ENCODE peak calls at places on chromosomes 11 and 22, in five cellular contexts. X is dorsolateral prefrontal cortex, F is spleen, Z is psoas muscle, J is adipocyte. L is an unnamed sample. For H3K27me3, the result is how much of the 10 kb centered on the place peaks cover.

GRCh38 chr11:77592727-77593126 is 3.0 kb downstream of the AQP11 start:
- DNase-seq in X (no peak), Z (no peak), J (no peak), F (no peak), L (no peak)

GRCh38 chr22:20503816-20504215 is 3.6 kb upstream of the MED15 start:
- DNase-seq in F (no peak), Z (no peak), X (no peak), J (no peak), L (no peak)

GRCh38 chr11:69919659-69920499 is 100.7 kb upstream of the FGF3 start:
- DNase-seq in J (no peak), F (peak), Z (peak), X (no peak), L (peak)

GRCh38 chr22:30195245-30196140 is 51.1 kb downstream of the LIF start:
- DNase-seq in Z (no peak), X (no peak), F (no peak), J (no peak), L (no peak)

GRCh38 chr22:28799125-28799833 is 1.1 kb downstream of the XBP1 start:
- DNase-seq in Z (peak), X (no peak), F (no peak), J (peak), L (peak)

GRCh38 chr22:41047741-41048140 is 44.7 kb upstream of the EP300 start:
- DNase-seq in Z (no peak), X (no peak), J (peak), F (no peak), L (no peak)

GRCh38 chr11:12914401-12914912 is 94.7 kb upstream of the RASSF10 start:
- DNase-seq in J (peak), X (peak), Z (peak), F (no peak), L (peak)

GRCh38 chr11:61769169-61769920 is 16.9 kb downstream of the MYRF start:
- DNase-seq in J (peak), X (no peak), Z (no peak), F (no peak), L (peak)

GRCh38 chr11:9276571-9276970 is 11.4 kb upstream of the DENND5A start:
- DNase-seq in J (no peak), Z (no peak), X (no peak), F (no peak), L (no peak)

GRCh38 chr11:67613960-67614715 is 7.4 kb downstream of the NDUFV1 start:
- DNase-seq in Z (peak), J (peak), X (no peak), F (peak), L (peak)

GRCh38 chr11:19919050-19919561 is 206.5 kb downstream of the NAV2 start:
- DNase-seq in F (no peak), Z (no peak), J (peak), X (no peak), L (no peak)

GRCh38 chr22:49768077-49768476 is 59.6 kb downstream of the BRD1 start:
- DNase-seq in Z (peak), F (peak), X (no peak), J (no peak), L (no peak)

GRCh38 chr11:34680206-34680605 is 59.3 kb downstream of the EHF start:
- DNase-seq in X (no peak), J (no peak), F (no peak), Z (no peak), L (no peak)

GRCh38 chr11:130527648-130528300 is 79.3 kb downstream of the ADAMTS15 start:
- DNase-seq in X (no peak), J (peak), Z (no peak), F (no peak), L (no peak)

GRCh38 chr11:48013269-48013901 is 33.0 kb downstream of the PTPRJ start:
- DNase-seq in Z (no peak), F (peak), X (no peak), J (no peak), L (no peak)

GRCh38 chr22:39490135-39490798 is 11.8 kb upstream of the MIEF1 start:
- DNase-seq in J (peak), X (peak), F (peak), Z (peak), L (peak)

GRCh38 chr11:24348908-24349307 is 147.9 kb upstream of the LUZP2 start:
- DNase-seq in X (no peak), F (no peak), J (no peak), Z (no peak), L (no peak)

GRCh38 chr11:72573380-72573949 is 100.8 kb downstream of the PDE2A start:
- DNase-seq in Z (no peak), F (peak), J (peak), X (no peak), L (peak)

GRCh38 chr11:30113326-30113873 is 96.6 kb upstream of the KCNA4 start:
- DNase-seq in F (no peak), X (no peak), Z (no peak), J (no peak), L (no peak)

GRCh38 chr22:24565077-24565476 is 9.3 kb downstream of the SNRPD3 start:
- DNase-seq in F (peak), J (no peak), Z (no peak), X (no peak), L (no peak)

GRCh38 chr22:44168206-44168605 is 12.5 kb upstream of the PARVG start:
- DNase-seq in J (no peak), F (peak), X (no peak), Z (peak), L (no peak)

GRCh38 chr11:22792497-22792896 is 37.1 kb downstream of the SVIP start:
- DNase-seq in X (peak), Z (no peak), F (no peak), J (peak), L (no peak)

GRCh38 chr11:345179-345578 is 24.1 kb upstream of the B4GALNT4 start:
- DNase-seq in J (no peak), Z (no peak), X (no peak), F (no peak), L (no peak)

GRCh38 chr11:12815150-12815523 is 140.9 kb downstream of the TEAD1 start:
- DNase-seq in X (no peak), Z (no peak), F (no peak), J (no peak), L (no peak)

GRCh38 chr11:35168606-35169200 is 29.7 kb downstream of the CD44 start:
- DNase-seq in F (no peak), J (no peak), X (no peak), Z (no peak), L (no peak)

GRCh38 chr11:67033661-67034166 is 10.8 kb downstream of the SYT12 start:
- DNase-seq in X (no peak), J (peak), Z (no peak), F (no peak), L (no peak)

GRCh38 chr11:78230161-78230877 is 41.6 kb downstream of the USP35 start:
- DNase-seq in F (no peak), Z (no peak), J (no peak), X (no peak), L (no peak)

GRCh38 chr22:31441652-31442051 is 42.2 kb downstream of the DRG1 start:
- DNase-seq in F (no peak), X (no peak), J (no peak), Z (no peak), L (no peak)

GRCh38 chr11:59416613-59417012 is 9.6 kb downstream of the OR5A2 start:
- DNase-seq in Z (no peak), J (no peak), F (no peak), X (peak), L (no peak)

GRCh38 chr11:124937336-124937935 is 1.6 kb upstream of the HEPACAM start:
- DNase-seq in J (no peak), Z (no peak), F (no peak), X (no peak), L (no peak)

GRCh38 chr11:459511-460220 is 9.6 kb downstream of the PTDSS2 start:
- DNase-seq in Z (peak), X (no peak), F (no peak), J (no peak), L (no peak)

GRCh38 chr11:33373636-33374035 is 116.5 kb downstream of the HIPK3 start:
- DNase-seq in F (no peak), Z (no peak), J (no peak), X (no peak), L (no peak)
- H3K27me3 ChIP-seq in F (under half), Z (under half), J (under half), X (under half), L (under half)

GRCh38 chr22:43047605-43048004 is 32.7 kb upstream of the PACSIN2 start:
- DNase-seq in F (no peak), X (no peak), Z (no peak), J (no peak), L (no peak)
- H3K27me3 ChIP-seq in F (under half), X (under half), Z (under half), J (under half), L (under half)

DNA sequence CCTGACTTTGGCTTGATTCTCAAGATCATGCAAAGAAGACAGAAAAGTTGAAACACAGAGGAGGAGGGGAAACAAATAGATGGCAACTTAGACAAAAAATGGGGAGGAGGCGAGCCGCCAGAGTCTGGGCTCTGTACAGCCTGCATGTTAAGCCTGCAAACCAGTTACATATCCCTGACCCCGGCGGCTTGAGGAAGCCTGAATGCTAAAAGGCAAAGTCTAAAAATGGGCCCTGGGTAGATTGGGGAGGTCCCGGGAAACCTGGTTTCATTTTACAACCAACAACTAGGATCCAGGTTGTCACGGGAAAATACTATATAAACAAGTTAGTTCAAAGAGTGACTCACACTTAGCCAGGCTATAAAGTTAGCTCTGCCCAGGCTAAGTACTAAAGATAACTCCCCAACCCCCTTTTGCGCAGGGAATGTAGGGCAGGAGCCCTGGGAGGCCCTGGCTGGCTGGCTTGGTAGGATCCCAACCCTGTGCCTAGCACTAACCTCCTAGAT is 18.8 kb upstream of the ZBTB16 start:
- DNase-seq in F (no peak), Z (peak), X (no peak), J (peak), L (no peak)
- H3K27me3 ChIP-seq in F (under half), Z (under half), X (under half), J (under half), L (under half)

DNA sequence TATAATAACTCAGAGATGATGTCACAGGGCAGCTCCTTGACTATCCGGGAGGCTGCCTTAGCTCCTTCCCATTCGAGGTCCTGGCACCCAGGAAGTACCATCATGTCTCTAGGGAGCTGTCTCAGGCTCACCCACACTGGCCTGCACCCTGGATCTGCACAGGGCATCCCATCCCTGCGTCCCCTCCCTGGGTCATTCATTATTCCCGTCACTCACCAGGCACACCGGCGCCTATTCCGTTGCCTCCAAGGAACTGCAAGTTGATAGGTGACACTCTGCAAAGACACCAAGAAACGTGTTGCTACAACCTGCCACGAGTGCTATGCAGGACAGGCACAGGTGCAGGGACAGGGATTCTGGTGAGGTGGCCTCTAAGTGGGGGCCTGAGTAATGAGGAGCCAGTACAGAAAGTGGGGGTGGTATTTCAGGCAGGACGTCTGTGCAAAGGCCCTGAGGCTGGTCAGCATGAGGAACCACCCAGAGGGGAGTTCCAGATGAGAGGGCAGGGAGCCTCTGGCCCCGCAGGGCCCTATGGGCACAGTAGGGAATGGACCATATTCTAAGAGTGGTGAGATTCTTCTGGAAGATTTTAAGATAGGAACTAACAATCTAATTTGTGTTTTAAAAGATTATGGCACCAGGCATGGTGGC is 71.6 kb upstream of the SHANK2 start:
- DNase-seq in J (no peak), Z (no peak), X (no peak), F (peak), L (no peak)
- H3K27me3 ChIP-seq in J (half or more), Z (under half), X (under half), F (under half), L (under half)

GRCh38 chr11:115717215-115717584 is 213.0 kb upstream of the CADM1 start:
- DNase-seq in J (no peak), F (no peak), X (no peak), Z (no peak), L (no peak)

GRCh38 chr11:115718945-115719344 is 214.7 kb upstream of the CADM1 start:
- DNase-seq in Z (no peak), F (no peak), X (no peak), J (no peak), L (no peak)

GRCh38 chr11:115724709-115725108 is 220.5 kb upstream of the CADM1 start:
- DNase-seq in J (no peak), X (no peak), Z (no peak), F (no peak), L (no peak)

GRCh38 chr11:115720537-115721308 is 216.5 kb upstream of the CADM1 start:
- DNase-seq in J (no peak), F (no peak), X (no peak), Z (no peak), L (no peak)

DNA sequence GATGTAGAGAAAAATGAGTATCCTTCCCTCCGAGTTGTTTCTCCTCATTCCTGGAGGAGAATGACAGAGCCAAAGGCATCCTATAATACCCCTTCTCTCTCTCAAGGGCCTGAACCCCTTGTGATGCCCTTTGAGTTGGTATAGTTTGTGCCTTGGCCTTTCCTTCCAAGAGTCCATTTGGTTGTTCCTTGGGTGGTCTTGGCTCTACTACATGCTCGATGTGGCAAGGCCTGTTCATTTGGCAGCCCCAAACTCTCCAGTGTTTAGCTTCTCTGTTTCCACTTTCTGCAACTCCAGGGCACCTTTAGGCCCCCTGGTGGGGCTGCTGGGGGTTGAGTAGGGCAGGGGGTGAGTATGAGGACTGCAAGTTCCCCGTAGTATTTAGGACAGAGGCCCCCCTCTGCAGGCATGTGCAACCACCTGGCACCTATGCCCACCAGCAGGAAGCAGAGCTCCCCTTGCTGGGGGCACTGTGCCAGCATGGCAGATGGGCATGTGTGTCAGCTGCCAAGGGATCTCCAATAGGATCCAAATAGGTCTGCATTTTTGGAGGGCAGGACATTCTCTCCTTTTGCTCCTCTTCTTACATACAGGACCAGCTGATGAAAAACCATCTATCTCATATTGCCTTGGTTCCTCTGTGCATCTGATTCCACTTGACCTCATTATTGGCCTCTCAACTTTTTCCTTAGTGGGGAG is 217.2 kb upstream of the CADM1 start:
- DNase-seq in X (no peak), Z (no peak), F (no peak), J (no peak), L (no peak)
- H3K27me3 ChIP-seq in X (under half), Z (under half), F (under half), J (under half), L (under half)

GRCh38 chr22:27101288-27101687 is 443.9 kb downstream of the MIAT start:
- DNase-seq in J (no peak), X (no peak), Z (no peak), F (no peak), L (no peak)

GRCh38 chr22:27100323-27100722 is 442.9 kb downstream of the MIAT start:
- DNase-seq in J (no peak), F (no peak), Z (no peak), X (no peak), L (no peak)

GRCh38 chr22:27097933-27098332 is 440.5 kb downstream of the MIAT start:
- DNase-seq in J (no peak), F (no peak), Z (peak), X (no peak), L (no peak)

GRCh38 chr22:27100789-27101188 is 443.4 kb downstream of the MIAT start:
- DNase-seq in Z (no peak), F (no peak), X (no peak), J (peak), L (peak)

GRCh38 chr22:27099896-27100295 is 442.5 kb downstream of the MIAT start:
- DNase-seq in Z (no peak), X (no peak), J (no peak), F (no peak), L (peak)
- H3K27me3 ChIP-seq in Z (half or more), X (under half), J (under half), F (under half), L (under half)

GRCh38 chr11:120013325-120014250 is 124.3 kb downstream of the TRIM29 start:
- DNase-seq in X (peak), J (no peak), F (no peak), Z (no peak), L (peak)
- H3K27me3 ChIP-seq in X (under half), J (half or more), F (under half), Z (half or more), L (under half)

L was measured in H7.